ENCODE peak calls at places on chromosomes 13 and 19, in four cellular contexts. U is psoas muscle, P is ovary, T is left lung. X is an unnamed sample.

GRCh38 chr13:112783946-112784500 is 94.2 kb downstream of the ATP11A start:
- DNase-seq in U (no peak), P (no peak), T (peak; percentile 82), X (no peak)

GRCh38 chr19:13841339-13842293 is 35.3 kb upstream of the NANOS3 start:
- DNase-seq in U (peak; percentile 91), P (no peak), T (peak; percentile 92), X (no peak)

GRCh38 chr19:29606420-29606747 is 301 bp downstream of the POP4 start:
- DNase-seq in U (no peak), P (no peak), T (no peak), X (no peak)

GRCh38 chr19:39054091-39054470 is 21.7 kb upstream of the FBXO27 start:
- DNase-seq in U (no peak), P (no peak), T (no peak), X (no peak)

GRCh38 chr19:50314724-50315700 is 14.2 kb downstream of the KCNC3 start:
- DNase-seq in U (peak; percentile 38), P (no peak), T (peak; percentile 71), X (no peak)

GRCh38 chr13:111610879-111611278 is 290.4 kb downstream of the TEX29 start:
- DNase-seq in U (no peak), P (no peak), T (no peak), X (no peak)

GRCh38 chr13:40508112-40508511 is 158.3 kb downstream of the FOXO1 start:
- DNase-seq in U (no peak), P (no peak), T (no peak), X (no peak)

GRCh38 chr13:23547000-23547590 is 23.1 kb upstream of the TNFRSF19 start:
- DNase-seq in U (peak; percentile 69), P (peak; percentile 64), T (peak; percentile 71), X (no peak)

GRCh38 chr13:59671853-59672252 is 491.9 kb downstream of the DIAPH3 start:
- DNase-seq in U (no peak), P (no peak), T (no peak), X (no peak)

GRCh38 chr13:34941436-34941834 is 635 bp upstream of the NBEA start:
- DNase-seq in U (no peak), P (no peak), T (no peak), X (no peak)

GRCh38 chr19:22625266-22626035 is 8.7 kb upstream of the ZNF492 start:
- DNase-seq in U (no peak), P (no peak), T (no peak), X (no peak)

GRCh38 chr19:39599116-39599515 is 3.2 kb upstream of the LGALS13 start:
- DNase-seq in U (no peak), P (no peak), T (no peak), X (no peak)

GRCh38 chr13:34816543-34816942 is 125.5 kb upstream of the NBEA start:
- DNase-seq in U (no peak), P (no peak), T (no peak), X (peak; percentile 12)

GRCh38 chr13:38213307-38213706 is 136.3 kb upstream of the UFM1 start:
- DNase-seq in U (no peak), P (no peak), T (no peak), X (no peak)

GRCh38 chr13:94494021-94494420 is 14.5 kb upstream of the DCT start:
- DNase-seq in U (no peak), P (no peak), T (no peak), X (no peak)

GRCh38 chr13:31067416-31068118 is 94.1 kb downstream of the HSPH1 start:
- DNase-seq in U (no peak), P (no peak), T (no peak), X (peak; percentile 42)

GRCh38 chr19:16168465-16169081 is 4.8 kb downstream of the CIB3 start:
- DNase-seq in U (no peak), P (no peak), T (no peak), X (no peak)

GRCh38 chr13:32206097-32206740 is 108.9 kb downstream of the ZAR1L start:
- DNase-seq in U (no peak), P (no peak), T (no peak), X (no peak)

GRCh38 chr13:105732946-105733529 is 802.4 kb downstream of the EFNB2 start:
- DNase-seq in U (no peak), P (no peak), T (no peak), X (no peak)

GRCh38 chr13:101127741-101128353 is 288.5 kb downstream of the NALCN start:
- DNase-seq in U (no peak), P (no peak), T (no peak), X (no peak)

GRCh38 chr19:10836478-10837325 is 690 bp upstream of the TMED1 start:
- DNase-seq in U (peak; percentile 96), P (peak; percentile 91), T (peak; percentile 92), X (no peak)

GRCh38 chr19:35767288-35768081 is 7.9 kb upstream of the ARHGAP33 start:
- DNase-seq in U (no peak), P (peak; percentile 92), T (no peak), X (no peak)

GRCh38 chr13:23794267-23795161 is 94.7 kb downstream of the MIPEP start:
- DNase-seq in U (no peak), P (no peak), T (no peak), X (no peak)

GRCh38 chr19:11261902-11262839 is at the start of gene DOCK6:
- DNase-seq in U (peak; percentile 64), P (peak; percentile 71), T (peak; percentile 84), X (no peak)

GRCh38 chr19:918481-919156 is 1.5 kb downstream of the KISS1R start:
- DNase-seq in U (no peak), P (no peak), T (no peak), X (no peak)

DNA sequence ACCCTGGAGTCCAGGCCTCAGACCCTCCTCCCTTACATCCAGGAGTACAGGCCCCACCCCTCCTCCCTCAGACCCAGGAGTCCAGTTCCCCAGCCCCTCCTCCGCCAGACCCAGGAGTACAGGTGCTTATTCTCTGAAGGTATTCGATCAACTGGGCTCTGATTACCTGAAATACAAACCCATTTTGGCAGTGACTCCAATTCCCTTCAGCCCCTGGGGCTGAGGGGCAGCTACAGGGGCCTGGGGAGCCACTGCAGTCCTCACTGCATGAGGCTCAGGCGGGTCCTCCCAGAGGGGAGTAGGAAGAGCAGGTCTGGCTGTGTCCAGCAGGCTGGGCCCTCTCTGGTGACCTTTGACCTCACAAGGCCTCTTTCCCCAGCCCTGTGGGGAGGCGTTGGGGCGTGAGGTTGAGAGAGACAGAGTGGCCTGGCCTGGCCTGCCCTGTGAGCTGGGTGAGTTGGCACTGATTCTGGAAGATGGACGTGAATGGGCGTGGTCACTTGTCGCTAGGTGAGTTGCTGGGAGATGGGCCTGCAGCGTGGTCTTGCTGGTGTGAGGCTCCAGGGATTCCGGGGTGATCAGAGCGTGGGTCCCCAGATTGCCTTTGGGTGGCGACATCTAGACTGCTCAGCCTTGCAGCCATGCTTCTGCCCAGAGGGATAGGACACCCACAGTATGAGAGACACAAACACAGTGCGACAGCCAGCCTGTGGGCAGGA is 3.1 kb downstream of the BCAT2 start:
- DNase-seq in U (no peak), P (no peak), T (no peak), X (no peak)
- TF ChIP-seq CTCF in U (no peak), P (no peak), T (no peak), X (no peak)

GRCh38 chr19:57320180-57321084 is at the start of gene ZNF543:
- DNase-seq in U (peak; percentile 98), P (peak; percentile 95), T (peak; percentile 97), X (peak; percentile 66)
- TF ChIP-seq CTCF in U (no peak), P (no peak), T (no peak), X (no peak)

GRCh38 chr13:99610702-99611289 is 109.5 kb downstream of the TM9SF2 start:
- DNase-seq in U (no peak), P (no peak), T (no peak), X (no peak)
- TF ChIP-seq CTCF in U (no peak), P (no peak), T (no peak), X (no peak)

DNA sequence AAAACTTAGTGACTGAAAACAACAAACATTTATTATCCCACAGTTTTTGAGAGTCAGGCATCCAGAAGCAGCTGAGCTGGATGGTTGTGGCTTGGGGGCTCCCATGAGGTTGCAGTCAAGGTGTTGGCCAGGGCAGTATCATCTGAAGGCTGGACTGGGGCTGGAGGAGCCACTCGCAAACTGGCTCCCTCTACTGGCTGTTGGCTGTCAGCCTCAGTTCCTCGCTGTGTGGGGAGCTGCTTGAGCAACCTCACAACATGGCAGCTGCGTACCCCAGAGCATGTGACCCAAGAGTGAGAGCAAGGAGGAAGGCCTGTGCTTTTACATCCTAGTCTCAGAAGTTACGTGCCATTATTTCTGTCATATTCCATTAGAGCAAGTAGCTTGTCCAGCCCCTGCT is 9.7 kb downstream of the YJU2 start:
- DNase-seq in U (no peak), P (no peak), T (no peak), X (no peak)
- TF ChIP-seq CTCF in U (no peak), P (no peak), T (no peak), X (no peak)

DNA sequence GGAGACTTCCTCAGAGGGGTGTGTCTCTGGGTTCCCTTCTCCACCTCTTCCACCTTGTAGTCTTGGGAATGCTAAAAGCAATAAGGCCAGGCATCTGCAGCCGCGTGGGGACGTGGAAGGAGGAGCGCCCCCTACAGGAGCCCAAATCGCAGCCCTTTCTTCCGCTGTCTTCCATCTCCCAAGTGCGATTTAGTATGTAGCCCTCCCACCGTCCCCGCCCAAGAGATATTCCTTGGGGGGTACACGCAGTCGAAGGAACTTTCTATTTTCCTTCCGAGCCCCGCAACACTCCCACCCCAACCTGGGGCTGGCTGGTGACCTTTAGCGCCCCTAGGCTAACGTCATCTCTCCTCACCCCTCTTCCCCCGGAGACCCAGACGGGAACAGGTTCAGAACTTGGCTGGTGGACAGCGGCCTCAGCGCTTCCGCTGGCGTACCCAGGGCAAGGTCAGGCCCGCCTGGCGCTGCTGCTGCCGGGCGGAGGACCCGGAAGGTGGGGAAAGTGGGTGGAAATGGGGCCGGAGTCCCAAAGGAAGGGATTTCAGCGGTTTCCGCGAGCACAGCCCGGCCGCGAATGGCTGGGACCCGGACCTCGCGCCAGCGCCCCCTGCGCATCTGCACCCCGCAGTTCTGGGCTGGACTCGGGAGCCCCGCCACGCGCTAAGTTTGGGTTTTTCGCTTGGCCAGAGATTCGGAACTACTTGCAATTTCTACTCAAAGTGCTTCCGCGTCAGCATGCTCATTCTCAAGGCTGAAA is 2.1 kb upstream of the PCDH8 start:
- DNase-seq in U (peak; percentile 85), P (peak; percentile 85), T (peak; percentile 84), X (no peak)
- TF ChIP-seq CTCF in U (no peak), P (no peak), T (no peak), X (no peak)

GRCh38 chr19:2602391-2603181 is 99.9 kb downstream of the GNG7 start:
- DNase-seq in U (peak; percentile 87), P (peak; percentile 88), T (no peak), X (peak; percentile 93)
- TF ChIP-seq CTCF in U (no peak), P (no peak), T (no peak), X (peak; percentile 26)

GRCh38 chr13:41914552-41914951 is 46.4 kb downstream of the VWA8 start:
- DNase-seq in U (no peak), P (no peak), T (no peak), X (no peak)
- TF ChIP-seq CTCF in U (no peak), P (no peak), T (no peak), X (no peak)

GRCh38 chr13:43132228-43132627 is 108.8 kb downstream of the DNAJC15 start:
- DNase-seq in U (no peak), P (no peak), T (no peak), X (no peak)
- TF ChIP-seq CTCF in U (peak; percentile 17), P (peak; percentile 7), T (no peak), X (peak; percentile 10)

GRCh38 chr13:98866882-98867281 is 111.0 kb downstream of the DOCK9 start:
- DNase-seq in U (no peak), P (no peak), T (no peak), X (no peak)
- TF ChIP-seq CTCF in U (no peak), P (no peak), T (no peak), X (no peak)